ENCODE peak calls at places on chromosomes 4 and X, in seven cellular contexts. M, I, D, O, K, E and Z are unnamed samples.

GRCh38 chrX:38664285-38664684 is 102.9 kb downstream of the TSPAN7 start:
- DNase-seq in O (peak), E (peak), M (peak), D (peak), I (no peak), K (peak), Z (no peak)

GRCh38 chrX:87265518-87265917 is 252.1 kb upstream of the KLHL4 start:
- DNase-seq in O (no peak), E (no peak), K (no peak), I (no peak), D (no peak), M (no peak), Z (no peak)

GRCh38 chr4:25694466-25694865 is 38.8 kb downstream of the SLC34A2 start:
- DNase-seq in K (no peak), E (no peak), I (no peak), D (no peak), O (peak), M (peak), Z (peak)

GRCh38 chr4:97317691-97318090 is 825.6 kb downstream of the STPG2 start:
- DNase-seq in K (no peak), I (no peak), E (no peak), D (no peak), M (no peak), O (no peak), Z (no peak)

GRCh38 chrX:63561425-63561824 is 210.3 kb upstream of the SPIN4 start:
- DNase-seq in O (no peak), D (no peak), E (no peak), M (no peak), I (no peak), K (peak), Z (no peak)

GRCh38 chr4:108940086-108941033 is 177.5 kb upstream of the ETNPPL start:
- DNase-seq in D (no peak), E (no peak), M (peak), I (no peak), K (peak), O (no peak), Z (no peak)

GRCh38 chr4:124433500-124433899 is 279.0 kb downstream of the ANKRD50 start:
- DNase-seq in E (no peak), D (no peak), I (no peak), O (no peak), K (no peak), M (no peak), Z (no peak)

GRCh38 chrX:28595346-28595745 is 8.1 kb downstream of the IL1RAPL1 start:
- DNase-seq in K (no peak), D (no peak), O (no peak), E (no peak), I (no peak), M (no peak), Z (no peak)

GRCh38 chr4:104073245-104073644 is 353.5 kb upstream of the TACR3 start:
- DNase-seq in K (no peak), E (no peak), M (no peak), O (no peak), I (no peak), D (no peak), Z (no peak)

GRCh38 chrX:22135171-22135711 is 103.1 kb downstream of the PHEX start:
- DNase-seq in E (no peak), I (no peak), O (no peak), M (peak), K (peak), D (no peak), Z (peak)

GRCh38 chrX:16786791-16787735 is 797 bp downstream of the TXLNG start:
- DNase-seq in D (peak), I (no peak), E (no peak), K (peak), M (no peak), O (no peak), Z (peak)

GRCh38 chr4:86927843-86928395 is 6.9 kb upstream of the AFF1 start:
- DNase-seq in O (peak), M (peak), D (no peak), K (no peak), I (no peak), E (no peak), Z (peak)

GRCh38 chr4:168993724-168994510 is 16.1 kb downstream of the CBR4 start:
- DNase-seq in I (no peak), M (no peak), D (no peak), K (no peak), E (no peak), O (no peak), Z (peak)

GRCh38 chrX:134669378-134670098 is 11.3 kb upstream of the PLAC1 start:
- DNase-seq in I (no peak), D (no peak), K (no peak), M (peak), O (peak), E (no peak), Z (peak)

GRCh38 chrX:134673123-134673522 is 14.9 kb upstream of the PLAC1 start:
- DNase-seq in I (no peak), O (no peak), M (no peak), D (no peak), K (no peak), E (no peak), Z (no peak)

GRCh38 chrX:134672101-134672500 is 13.8 kb upstream of the PLAC1 start:
- DNase-seq in D (no peak), K (no peak), E (no peak), I (no peak), M (no peak), O (no peak), Z (no peak)

GRCh38 chrX:134671207-134671750 is 13.0 kb upstream of the PLAC1 start:
- DNase-seq in I (no peak), O (no peak), E (no peak), K (no peak), M (peak), D (no peak), Z (no peak)

GRCh38 chrX:134670241-134670811 is 12.1 kb upstream of the PLAC1 start:
- DNase-seq in K (no peak), I (no peak), D (no peak), E (no peak), O (peak), M (peak), Z (peak)
- H3K4me2 ChIP-seq in K (no peak), I (no peak), D (no peak), E (peak), O (peak), M (peak), Z (peak)

GRCh38 chr4:184380707-184381106 is 93.6 kb downstream of the IRF2 start:
- DNase-seq in K (no peak), E (no peak), M (no peak), D (no peak), I (no peak), O (no peak), Z (no peak)
- TF ChIP-seq CTCF in K (no peak), E (no peak), M (no peak), D (no peak), I (no peak), O (no peak), Z (no peak)

DNA sequence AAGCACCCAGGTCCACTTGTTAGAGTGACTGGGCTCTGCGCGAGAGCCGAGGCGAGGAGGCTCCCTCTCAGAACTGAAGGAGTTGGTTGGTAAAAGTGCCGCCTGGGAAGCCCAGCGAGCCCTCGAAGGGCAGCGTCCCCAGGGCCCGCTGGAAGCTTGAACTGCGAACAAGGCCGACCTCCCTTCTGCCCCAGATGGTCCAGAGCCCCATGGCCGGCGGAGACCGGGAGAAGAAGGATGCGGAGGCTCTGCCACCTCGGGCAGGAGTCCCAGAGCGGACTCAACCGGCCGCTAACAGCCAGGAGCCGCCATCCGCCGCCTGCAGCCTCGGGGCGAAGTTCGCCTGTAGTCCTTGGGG is 116.3 kb upstream of the TEX13C start:
- DNase-seq in I (no peak), M (no peak), O (no peak), D (no peak), K (no peak), E (no peak), Z (no peak)
- H3K4me2 ChIP-seq in I (no peak), M (no peak), O (peak), D (no peak), K (peak), E (no peak), Z (no peak)

DNA sequence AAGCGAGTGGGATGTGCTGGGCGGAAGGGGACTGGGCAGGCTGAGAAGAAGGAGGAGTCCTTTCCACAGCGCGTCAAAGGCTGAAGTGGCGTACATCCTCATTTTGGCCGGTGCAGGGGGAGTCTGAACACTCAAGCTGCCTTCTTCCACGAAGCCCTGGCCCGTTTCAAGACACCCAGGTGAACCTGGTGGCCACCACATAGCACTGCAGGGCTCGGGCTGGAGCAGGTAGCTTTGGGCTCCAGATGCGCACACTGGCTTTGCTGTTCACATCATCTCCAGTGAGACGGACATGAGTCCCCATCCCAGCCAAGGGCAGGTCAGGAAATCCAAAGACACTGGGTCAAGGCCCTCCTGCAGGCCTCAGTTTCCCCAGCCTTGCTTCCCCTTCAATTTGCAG is 30.3 kb downstream of the CCNQ start:
- DNase-seq in E (no peak), O (peak), D (no peak), K (no peak), M (no peak), I (no peak), Z (no peak)
- TF ChIP-seq CTCF in E (peak), O (no peak), D (no peak), K (no peak), M (no peak), I (peak), Z (no peak)

GRCh38 chr4:154456240-154456639 is 35.4 kb downstream of the DCHS2 start:
- DNase-seq in D (no peak), K (no peak), I (no peak), E (no peak), O (no peak), M (no peak), Z (no peak)
- H3K4me2 ChIP-seq in D (no peak), K (no peak), I (no peak), E (no peak), O (no peak), M (no peak), Z (no peak)

GRCh38 chr4:142660728-142661127 is 185.4 kb downstream of the INPP4B start:
- DNase-seq in K (no peak), I (no peak), M (no peak), O (no peak), E (no peak), D (no peak), Z (no peak)
- TF ChIP-seq CTCF in K (peak), I (peak), M (no peak), O (no peak), E (peak), D (peak), Z (no peak)

DNA sequence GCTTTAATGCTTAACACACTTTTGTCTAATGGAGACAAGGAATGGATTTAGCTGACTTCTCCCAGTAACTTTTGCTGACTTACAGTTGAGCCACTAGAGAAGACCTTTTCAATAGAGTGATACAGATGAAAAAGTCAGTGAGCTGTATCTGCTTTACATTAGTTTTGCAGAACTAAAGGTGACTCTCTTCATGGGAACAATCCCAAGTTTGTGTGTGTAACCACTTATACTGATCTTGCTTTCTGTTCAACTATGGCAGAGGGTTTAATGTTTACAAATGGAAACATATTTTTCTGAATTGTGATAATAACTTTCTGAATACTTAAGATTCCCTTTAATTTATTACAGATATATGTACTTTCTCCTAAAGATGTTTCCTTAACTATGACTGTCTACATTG is 182.6 kb upstream of the PUDP start:
- DNase-seq in E (no peak), I (no peak), D (no peak), O (no peak), K (no peak), M (peak), Z (no peak)
- H3K4me2 ChIP-seq in E (no peak), I (no peak), D (no peak), O (no peak), K (no peak), M (no peak), Z (peak)

DNA sequence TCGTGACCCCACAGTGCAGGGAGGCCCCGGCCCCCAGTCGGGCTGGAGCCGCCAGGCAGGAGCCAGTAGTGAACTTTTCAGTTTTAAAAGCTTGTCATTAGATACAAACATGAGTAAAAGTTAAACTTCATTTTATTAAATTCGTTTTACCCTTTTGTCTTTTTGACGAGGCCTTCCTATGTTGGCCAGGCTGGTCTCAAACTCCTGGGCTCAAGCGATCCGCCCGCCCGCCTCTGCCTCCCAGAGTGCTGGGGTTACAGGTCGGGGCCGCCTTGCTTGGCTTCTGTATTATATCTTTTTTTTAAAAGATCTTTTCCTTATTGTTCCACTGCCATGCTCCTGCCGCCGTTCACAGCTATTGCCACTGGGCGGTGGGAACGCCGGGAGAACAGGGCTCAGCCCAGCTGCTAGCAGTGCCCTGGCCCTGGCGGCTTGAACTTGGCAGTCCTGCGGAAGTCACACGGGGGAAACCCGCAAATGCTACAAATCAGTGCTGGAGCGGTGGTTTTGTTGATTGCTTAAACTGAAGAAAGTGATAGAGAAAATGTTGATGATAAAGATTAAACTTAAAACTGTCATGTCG is 968 bp upstream of the NELFA start:
- DNase-seq in D (peak), E (peak), K (peak), O (peak), M (peak), I (no peak), Z (peak)
- TF ChIP-seq CTCF in D (peak), E (peak), K (no peak), O (no peak), M (peak), I (no peak), Z (peak)

DNA sequence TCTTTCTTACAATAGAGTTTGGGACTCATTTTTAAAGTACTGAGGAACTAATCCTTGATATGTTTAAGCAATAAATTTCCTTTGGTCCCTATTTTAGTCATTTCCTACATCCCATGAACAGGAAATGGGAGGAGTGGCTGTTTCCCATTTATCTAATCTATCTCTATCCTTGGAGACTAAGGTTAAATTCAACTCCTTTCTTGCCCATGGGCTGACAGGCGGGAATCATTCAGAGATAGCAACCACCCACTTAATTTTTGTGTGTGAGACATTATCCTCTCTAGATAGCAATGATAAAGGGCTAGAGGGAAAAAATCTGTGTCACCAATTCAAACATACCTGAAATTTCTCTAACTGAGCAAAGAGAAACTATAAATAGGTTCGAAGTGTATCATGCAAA is 131.7 kb upstream of the EMCN start:
- DNase-seq in M (no peak), E (no peak), D (no peak), K (no peak), I (no peak), O (no peak), Z (peak)
- H3K4me2 ChIP-seq in M (no peak), E (no peak), D (no peak), K (no peak), I (no peak), O (peak), Z (no peak)